ENCODE peak calls at places on chromosomes 1 and 21, in ten cellular contexts. J, P, U, Y, B, C, R, W, Q and T are unnamed samples.

GRCh38 chr1:9165396-9165795 is 36.5 kb upstream of the GPR157 start:
- ATAC-seq in J (no peak), P (no peak), U (no peak), Y (no peak), B (no peak), C (no peak), R (no peak), W (no peak), Q (no peak), T (no peak)

GRCh38 chr1:189751311-189751710 is 726.4 kb downstream of the BRINP3 start:
- ATAC-seq in J (no peak), P (no peak), U (no peak), Y (no peak), B (no peak), C (no peak), R (no peak), W (no peak), Q (no peak), T (no peak)

GRCh38 chr1:13759072-13759471 is 59.1 kb downstream of the PRDM2 start:
- ATAC-seq in J (peak), P (no peak), U (peak), Y (no peak), B (peak), C (no peak), R (no peak), W (no peak), Q (no peak), T (no peak)

GRCh38 chr21:27362249-27362648 is 395.4 kb upstream of the ADAMTS5 start:
- ATAC-seq in J (no peak), P (no peak), U (no peak), Y (no peak), B (no peak), C (no peak), R (no peak), W (no peak), Q (no peak), T (no peak)

GRCh38 chr1:61420909-61421835 is 303.8 kb downstream of the TM2D1 start:
- ATAC-seq in J (no peak), P (no peak), U (no peak), Y (no peak), B (no peak), C (no peak), R (no peak), W (peak), Q (no peak), T (no peak)

GRCh38 chr1:107525961-107526360 is 385.1 kb downstream of the NTNG1 start:
- ATAC-seq in J (no peak), P (no peak), U (no peak), Y (peak), B (no peak), C (no peak), R (no peak), W (no peak), Q (no peak), T (no peak)

GRCh38 chr1:6222644-6223043 is 13.1 kb downstream of the ICMT start:
- ATAC-seq in J (no peak), P (peak), U (no peak), Y (no peak), B (no peak), C (no peak), R (peak), W (peak), Q (peak), T (peak)

GRCh38 chr1:207965602-207966387 is 54.9 kb upstream of the CD34 start:
- ATAC-seq in J (no peak), P (no peak), U (no peak), Y (no peak), B (no peak), C (no peak), R (no peak), W (no peak), Q (no peak), T (no peak)

GRCh38 chr1:224762701-224763100 is 146.6 kb downstream of the CNIH3 start:
- ATAC-seq in J (no peak), P (no peak), U (no peak), Y (no peak), B (no peak), C (no peak), R (no peak), W (no peak), Q (no peak), T (no peak)

GRCh38 chr21:28325618-28326017 is 667.1 kb downstream of the LTN1 start:
- ATAC-seq in J (no peak), P (no peak), U (no peak), Y (no peak), B (no peak), C (no peak), R (no peak), W (no peak), Q (no peak), T (no peak)

GRCh38 chr1:150563340-150564038 is 14.3 kb downstream of the ADAMTSL4 start:
- ATAC-seq in J (no peak), P (no peak), U (no peak), Y (no peak), B (no peak), C (no peak), R (no peak), W (no peak), Q (no peak), T (no peak)

GRCh38 chr1:242651817-242652216 is 127.3 kb upstream of the PLD5 start:
- ATAC-seq in J (no peak), P (no peak), U (peak), Y (peak), B (no peak), C (no peak), R (no peak), W (no peak), Q (peak), T (no peak)

GRCh38 chr1:239302716-239303115 is 83.7 kb upstream of the CHRM3 start:
- ATAC-seq in J (no peak), P (no peak), U (no peak), Y (no peak), B (no peak), C (no peak), R (no peak), W (no peak), Q (no peak), T (no peak)

GRCh38 chr1:9182784-9183257 is 51.8 kb upstream of the H6PD start:
- ATAC-seq in J (no peak), P (peak), U (peak), Y (no peak), B (no peak), C (no peak), R (no peak), W (peak), Q (no peak), T (no peak)

DNA sequence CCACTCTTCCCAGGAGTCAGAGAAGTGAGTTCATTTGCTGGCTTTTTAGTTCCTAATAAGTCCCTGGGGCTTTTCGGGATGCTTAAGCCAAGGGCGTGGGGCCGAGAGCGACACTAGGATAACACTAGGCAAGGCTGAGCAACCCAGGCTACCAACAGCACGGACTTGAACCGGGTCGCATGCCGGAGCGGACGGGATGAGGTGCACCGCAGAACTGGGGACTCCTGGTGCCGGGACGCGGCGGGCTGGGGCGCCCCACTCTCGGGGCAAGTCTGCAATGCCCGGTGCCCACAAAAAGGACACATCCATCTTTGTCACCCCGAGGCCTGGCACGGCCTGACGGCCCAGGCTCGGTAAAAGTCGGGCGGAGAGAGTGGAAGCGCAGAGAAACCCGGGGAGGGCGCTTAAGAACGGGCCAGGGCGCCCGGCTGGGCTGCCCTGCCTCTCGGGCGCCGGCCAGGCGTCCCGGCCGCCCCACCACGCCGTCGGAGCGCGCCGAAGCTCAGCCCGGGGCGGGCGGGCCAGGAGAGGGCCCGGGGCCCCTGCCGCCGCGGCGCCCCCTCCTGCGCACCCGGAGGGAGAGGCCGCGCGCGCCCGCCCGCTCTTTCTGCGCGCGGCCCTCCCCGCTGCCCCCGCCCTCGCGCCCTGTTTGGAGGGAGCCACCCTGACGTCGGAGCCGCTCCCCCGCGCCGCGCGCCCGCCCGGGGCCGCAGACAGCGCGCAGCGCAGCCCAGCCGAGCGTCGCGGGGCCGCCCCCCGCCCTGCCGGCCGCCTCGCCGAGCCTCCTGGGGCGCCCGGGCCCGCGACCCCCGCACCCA is at the start of gene NBL1:
- ATAC-seq in J (peak), P (peak), U (peak), Y (peak), B (peak), C (peak), R (peak), W (peak), Q (peak), T (peak)
- TF ChIP-seq POLR2A in J (no peak), P (no peak), U (peak), Y (no peak), B (no peak), C (peak), R (no peak), W (no peak), Q (no peak), T (peak)

GRCh38 chr1:11365744-11366387 is 92.9 kb downstream of the UBIAD1 start:
- ATAC-seq in J (no peak), P (no peak), U (no peak), Y (no peak), B (no peak), C (no peak), R (no peak), W (no peak), Q (no peak), T (no peak)

GRCh38 chr1:11358991-11359390 is 86.0 kb downstream of the UBIAD1 start:
- ATAC-seq in J (no peak), P (no peak), U (no peak), Y (no peak), B (no peak), C (no peak), R (no peak), W (no peak), Q (no peak), T (no peak)

GRCh38 chr1:11364170-11364569 is 91.2 kb downstream of the UBIAD1 start:
- ATAC-seq in J (no peak), P (no peak), U (peak), Y (peak), B (no peak), C (peak), R (peak), W (no peak), Q (peak), T (no peak)
- TF ChIP-seq CTCF in J (peak), P (peak), U (peak), Y (peak), B (no peak), C (peak), R (peak), W (no peak), Q (peak), T (peak)

GRCh38 chr1:116254001-116254400 is 119.0 kb upstream of the ATP1A1 start:
- ATAC-seq in J (no peak), P (no peak), U (no peak), Y (no peak), B (no peak), C (no peak), R (no peak), W (no peak), Q (no peak), T (no peak)

GRCh38 chr1:116255933-116256649 is 117.0 kb upstream of the ATP1A1 start:
- ATAC-seq in J (no peak), P (no peak), U (no peak), Y (no peak), B (no peak), C (peak), R (no peak), W (no peak), Q (no peak), T (no peak)

GRCh38 chr1:116255486-116255885 is 117.6 kb upstream of the ATP1A1 start:
- ATAC-seq in J (no peak), P (no peak), U (no peak), Y (no peak), B (no peak), C (no peak), R (no peak), W (peak), Q (no peak), T (no peak)

GRCh38 chr1:116252785-116253184 is 120.3 kb upstream of the ATP1A1 start:
- ATAC-seq in J (no peak), P (no peak), U (no peak), Y (no peak), B (no peak), C (no peak), R (no peak), W (no peak), Q (no peak), T (no peak)

GRCh38 chr1:116254776-116255175 is 118.3 kb upstream of the ATP1A1 start:
- ATAC-seq in J (no peak), P (no peak), U (peak), Y (no peak), B (no peak), C (no peak), R (peak), W (no peak), Q (no peak), T (no peak)
- TF ChIP-seq POLR2A in J (no peak), P (no peak), U (no peak), Y (no peak), B (no peak), C (no peak), R (no peak), W (no peak), Q (no peak), T (no peak)

DNA sequence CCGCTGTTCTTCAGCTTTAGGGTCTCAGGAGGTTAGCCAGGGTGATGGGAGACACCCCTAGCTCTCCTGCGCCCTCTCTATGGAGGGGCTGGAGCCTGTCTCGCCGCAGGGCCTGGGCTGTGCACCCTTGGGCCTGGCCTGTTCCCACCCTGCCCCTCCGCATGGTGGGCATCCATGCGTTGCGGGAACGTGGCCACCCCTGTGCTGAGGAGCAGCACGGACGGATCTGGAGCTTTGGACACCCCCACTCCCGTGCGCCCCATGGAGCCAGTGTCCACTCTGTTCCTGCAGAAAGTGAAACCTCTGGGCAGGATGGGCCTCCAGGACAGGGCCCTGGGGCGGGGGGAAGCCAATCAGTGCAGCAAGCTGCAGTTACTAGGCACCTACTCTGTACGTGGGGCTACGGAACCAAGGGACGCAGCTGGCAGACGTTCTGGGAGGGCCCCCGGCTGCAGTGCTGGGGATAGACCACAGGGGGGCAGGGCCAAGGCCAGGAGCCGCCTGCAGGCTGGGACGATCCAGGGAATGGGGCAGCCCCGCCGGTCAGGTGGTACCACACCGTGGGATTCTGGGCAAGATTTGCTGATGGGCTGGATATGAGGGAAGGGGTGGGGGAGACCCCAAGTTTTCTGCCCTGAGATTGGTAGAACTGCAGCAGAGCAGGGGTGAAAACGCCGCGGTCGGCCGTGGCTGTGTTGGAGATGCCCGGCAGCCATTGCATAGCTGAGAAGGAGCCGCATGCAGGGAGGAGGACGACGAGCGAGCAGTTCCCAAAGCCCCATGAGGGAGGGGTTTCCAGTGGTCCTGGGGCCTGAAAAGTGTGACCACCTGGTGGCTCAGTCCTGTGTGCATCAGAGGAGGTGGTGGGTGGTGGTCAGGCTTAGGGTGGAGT is 43.3 kb downstream of the TP73 start:
- ATAC-seq in J (peak), P (peak), U (peak), Y (peak), B (peak), C (peak), R (peak), W (peak), Q (peak), T (peak)
- TF ChIP-seq CTCF in J (peak), P (peak), U (peak), Y (peak), B (peak), C (peak), R (peak), W (peak), Q (peak), T (peak)

GRCh38 chr21:43354666-43355065 is 72.3 kb downstream of the SIK1 start:
- ATAC-seq in J (no peak), P (no peak), U (no peak), Y (no peak), B (no peak), C (no peak), R (no peak), W (no peak), Q (no peak), T (no peak)

GRCh38 chr21:43354016-43354420 is 72.9 kb downstream of the SIK1 start:
- ATAC-seq in J (no peak), P (no peak), U (no peak), Y (peak), B (no peak), C (no peak), R (no peak), W (no peak), Q (no peak), T (no peak)

GRCh38 chr21:43352138-43352537 is 74.8 kb downstream of the SIK1 start:
- ATAC-seq in J (no peak), P (no peak), U (no peak), Y (no peak), B (no peak), C (no peak), R (no peak), W (no peak), Q (no peak), T (no peak)

GRCh38 chr21:43352568-43353281 is 74.2 kb downstream of the SIK1 start:
- ATAC-seq in J (no peak), P (no peak), U (peak), Y (no peak), B (no peak), C (no peak), R (no peak), W (no peak), Q (peak), T (no peak)

GRCh38 chr21:43353282-43354010 is 73.5 kb downstream of the SIK1 start:
- ATAC-seq in J (no peak), P (no peak), U (no peak), Y (no peak), B (no peak), C (no peak), R (no peak), W (no peak), Q (no peak), T (no peak)
- TF ChIP-seq POLR2A in J (no peak), P (no peak), U (no peak), Y (no peak), B (no peak), C (no peak), R (no peak), W (no peak), Q (no peak), T (no peak)

DNA sequence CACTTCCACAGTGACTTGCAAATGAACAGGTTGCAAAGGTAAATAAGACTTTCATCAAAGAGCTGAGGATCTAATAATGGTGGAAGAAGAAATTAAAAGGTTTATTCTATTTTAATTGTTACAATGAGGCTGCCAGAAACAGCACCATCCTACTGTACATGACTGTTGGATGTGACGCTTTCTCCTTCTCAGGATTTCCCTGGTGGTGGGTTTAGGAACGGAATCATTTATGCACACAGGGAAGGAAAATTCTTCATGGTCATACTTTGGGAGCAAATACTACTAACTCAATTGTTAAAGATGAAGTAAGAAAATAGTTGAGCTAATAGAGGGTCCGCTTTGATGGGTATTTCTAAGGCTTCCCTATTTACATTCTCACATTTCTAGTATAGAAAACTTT is 22.2 kb upstream of the LYPLAL1 start:
- ATAC-seq in J (no peak), P (no peak), U (no peak), Y (peak), B (no peak), C (no peak), R (no peak), W (no peak), Q (no peak), T (no peak)
- TF ChIP-seq CTCF in J (no peak), P (no peak), U (no peak), Y (no peak), B (no peak), C (no peak), R (no peak), W (no peak), Q (no peak), T (no peak)

DNA sequence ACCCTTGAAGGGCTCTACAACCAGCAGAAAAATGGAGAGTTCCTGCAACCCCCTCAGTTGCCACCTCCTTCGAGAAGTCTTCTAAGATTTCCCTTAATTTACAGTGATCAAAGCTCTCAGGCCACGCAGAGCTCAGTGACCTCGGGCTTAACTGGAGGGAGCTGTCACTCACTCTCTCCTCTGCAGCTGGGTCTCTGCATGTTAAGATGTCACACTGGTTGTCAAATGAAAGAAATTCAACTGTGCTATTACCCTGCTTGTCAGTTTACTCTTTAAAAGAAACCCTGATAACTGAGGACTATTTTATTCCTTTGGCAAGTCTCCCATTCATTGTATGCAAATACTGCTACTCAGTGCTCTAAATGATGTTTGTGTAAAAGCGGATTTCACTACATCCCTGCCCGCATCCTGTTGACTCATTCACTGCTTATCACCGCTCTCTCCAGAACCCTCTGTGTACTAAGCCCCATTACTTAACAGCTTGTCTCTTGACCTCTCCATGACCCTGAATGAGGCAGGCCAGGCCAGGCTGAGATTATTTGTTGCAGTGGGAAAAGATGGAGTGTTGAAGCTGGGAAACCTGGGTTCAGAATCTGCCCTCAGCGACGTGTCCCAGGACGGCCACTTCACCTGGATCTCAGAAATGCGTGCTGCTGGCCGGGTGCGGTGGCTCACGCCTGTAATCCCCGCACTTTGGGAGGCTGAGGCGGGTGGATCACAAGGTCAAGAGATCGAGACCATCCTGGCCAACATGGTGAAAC is 13.7 kb downstream of the DHRS3 start:
- ATAC-seq in J (peak), P (peak), U (peak), Y (peak), B (peak), C (peak), R (peak), W (peak), Q (peak), T (peak)
- TF ChIP-seq POLR2A in J (no peak), P (no peak), U (no peak), Y (no peak), B (no peak), C (no peak), R (no peak), W (no peak), Q (no peak), T (no peak)